ENCODE peak calls at places on chromosomes 1 and 21, in four cellular contexts. K, N, P and A are unnamed samples. For H3K4me1, the result is how much of the 10 kb centered on the place peaks cover.

GRCh38 chr1:245690153-245690552 is 535.4 kb downstream of the KIF26B start:
- DNase-seq in K (no peak), N (no peak), P (no peak), A (no peak)

GRCh38 chr1:58883888-58884482 is 100.1 kb upstream of the JUN start:
- DNase-seq in K (no peak), N (no peak), P (no peak), A (no peak)

GRCh38 chr21:27333091-27333490 is 366.2 kb upstream of the ADAMTS5 start:
- DNase-seq in K (no peak), N (no peak), P (no peak), A (no peak)

GRCh38 chr1:8780405-8780804 is 37.0 kb downstream of the RERE start:
- DNase-seq in K (peak), N (no peak), P (no peak), A (no peak)

GRCh38 chr1:243723458-243724043 is 126.5 kb downstream of the AKT3 start:
- DNase-seq in K (no peak), N (no peak), P (no peak), A (no peak)

GRCh38 chr1:8090241-8090702 is 64.2 kb upstream of the ERRFI1 start:
- DNase-seq in K (no peak), N (no peak), P (no peak), A (no peak)

GRCh38 chr1:244065960-244066388 is 14.9 kb downstream of the ZBTB18 start:
- DNase-seq in K (no peak), N (no peak), P (no peak), A (no peak)

GRCh38 chr1:241992734-241993133 is 6.2 kb downstream of the MAP1LC3C start:
- DNase-seq in K (no peak), N (no peak), P (no peak), A (no peak)

GRCh38 chr1:186374313-186375151 is 521 bp downstream of the TPR start:
- DNase-seq in K (peak), N (no peak), P (peak), A (peak)

GRCh38 chr1:9626201-9626608 is 25.3 kb upstream of the PIK3CD start:
- DNase-seq in K (peak), N (no peak), P (no peak), A (peak)

GRCh38 chr1:232553050-232553754 is 76.7 kb downstream of the SIPA1L2 start:
- DNase-seq in K (no peak), N (peak), P (peak), A (no peak)
- H3K4me3 ChIP-seq in K (no peak), N (no peak), P (peak), A (no peak)

GRCh38 chr1:5933050-5933449 is 59.2 kb downstream of the NPHP4 start:
- DNase-seq in K (no peak), N (no peak), P (no peak), A (no peak)

GRCh38 chr1:5928714-5929400 is 63.4 kb downstream of the NPHP4 start:
- DNase-seq in K (no peak), N (no peak), P (no peak), A (no peak)

GRCh38 chr1:5933676-5934057 is 58.6 kb downstream of the NPHP4 start:
- DNase-seq in K (no peak), N (no peak), P (no peak), A (no peak)

GRCh38 chr1:5926686-5927435 is 65.4 kb downstream of the NPHP4 start:
- DNase-seq in K (no peak), N (peak), P (no peak), A (no peak)

GRCh38 chr1:5927506-5928370 is 64.5 kb downstream of the NPHP4 start:
- DNase-seq in K (no peak), N (no peak), P (no peak), A (no peak)
- H3K27ac ChIP-seq in K (no peak), N (no peak), P (no peak), A (no peak)

GRCh38 chr21:42228709-42229220 is 9.8 kb downstream of the ABCG1 start:
- DNase-seq in K (no peak), N (no peak), P (no peak), A (no peak)

GRCh38 chr21:42230636-42231035 is 11.7 kb downstream of the ABCG1 start:
- DNase-seq in K (no peak), N (no peak), P (no peak), A (no peak)

GRCh38 chr21:42227909-42228708 is 9.2 kb downstream of the ABCG1 start:
- DNase-seq in K (peak), N (peak), P (peak), A (peak)

GRCh38 chr21:42231761-42232160 is 12.8 kb downstream of the ABCG1 start:
- DNase-seq in K (no peak), N (no peak), P (no peak), A (no peak)

DNA sequence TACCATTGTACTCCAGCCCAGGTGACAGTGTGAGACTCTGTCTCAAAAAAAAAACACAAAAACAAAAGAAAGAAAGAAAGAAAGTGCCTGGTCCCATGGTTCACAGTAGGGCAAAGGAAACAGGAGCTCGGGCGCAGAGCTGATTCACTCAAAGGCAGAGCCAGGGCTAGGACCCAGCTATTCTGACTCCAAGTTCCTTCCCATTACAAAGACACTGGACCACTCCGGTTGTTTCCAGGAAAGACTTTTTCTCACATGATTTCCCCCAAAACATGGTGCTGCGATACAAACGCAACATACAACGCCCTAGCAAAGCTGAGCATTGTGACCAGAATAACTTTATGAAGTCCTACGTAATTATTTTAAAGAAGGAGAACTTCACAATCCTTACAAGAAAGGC is 10.7 kb downstream of the ABCG1 start:
- DNase-seq in K (no peak), N (no peak), P (no peak), A (no peak)
- H3K4me1 ChIP-seq in K (half or more), N (under half), P (half or more), A (half or more)

GRCh38 chr1:70719164-70719563 is 308.1 kb downstream of the CTH start:
- DNase-seq in K (no peak), N (no peak), P (no peak), A (no peak)
- H3K4me3 ChIP-seq in K (no peak), N (no peak), P (no peak), A (no peak)